ENCODE peak calls at places on chromosomes 5 and 9, in ten cellular contexts. L, Z, O, V, X, W, K, C, G and J are unnamed samples.

GRCh38 chr5:132557425-132557805 is 638 bp downstream of the RAD50 start:
- DNase-seq in X (no peak), W (peak; percentile 40), V (no peak), Z (peak; percentile 54), K (peak; percentile 24), O (peak; percentile 39), G (peak; percentile 77), L (peak; percentile 29), C (peak; percentile 49), J (peak; percentile 23)

GRCh38 chr9:35110327-35110758 is 5.3 kb downstream of the ATOSB start:
- DNase-seq in L (peak; percentile 59), Z (peak; percentile 33), K (no peak), X (no peak), C (peak; percentile 26), O (no peak), V (no peak), G (peak; percentile 86), W (peak; percentile 46), J (no peak)

GRCh38 chr5:134189031-134189430 is 12.3 kb upstream of the SKP1 start:
- DNase-seq in X (no peak), C (peak; percentile 82), G (no peak), K (no peak), O (no peak), Z (no peak), W (no peak), V (no peak), L (no peak), J (no peak)

GRCh38 chr5:1658665-1659064 is 134.9 kb upstream of the LPCAT1 start:
- DNase-seq in V (no peak), X (no peak), K (peak; percentile 3), Z (no peak), L (no peak), G (no peak), W (no peak), O (no peak), C (no peak), J (no peak)

GRCh38 chr5:96113170-96113939 is 151.7 kb upstream of the ELL2 start:
- DNase-seq in Z (peak; percentile 71), G (no peak), K (peak; percentile 54), V (no peak), O (no peak), L (peak; percentile 19), X (no peak), W (no peak), C (peak; percentile 46), J (no peak)

GRCh38 chr5:74633710-74634109 is 6.8 kb downstream of the ENC1 start:
- DNase-seq in K (no peak), V (no peak), O (no peak), X (no peak), L (no peak), Z (no peak), C (no peak), G (no peak), W (no peak), J (no peak)

GRCh38 chr5:80672140-80672736 is 17.5 kb upstream of the DHFR start:
- DNase-seq in W (peak; percentile 74), Z (peak; percentile 85), G (peak; percentile 72), K (peak; percentile 63), L (peak; percentile 39), V (peak; percentile 79), X (peak; percentile 76), C (peak; percentile 75), O (peak; percentile 67), J (no peak)

GRCh38 chr5:146699729-146700430 is 178.7 kb downstream of the PPP2R2B start:
- DNase-seq in K (no peak), G (no peak), O (no peak), L (no peak), X (no peak), V (no peak), W (no peak), C (no peak), Z (no peak), J (no peak)

GRCh38 chr9:75087279-75087823 is 604 bp downstream of the NMRK1 start:
- DNase-seq in K (peak; percentile 38), Z (peak; percentile 76), G (peak; percentile 64), V (no peak), O (peak; percentile 69), W (peak; percentile 43), L (peak; percentile 56), X (no peak), C (peak; percentile 58), J (no peak)
- TF ChIP-seq POLR2A in K (no peak), Z (no peak), G (no peak), V (no peak), O (no peak), W (no peak), L (no peak), X (no peak), C (no peak), J (peak; percentile 37)

GRCh38 chr9:19185191-19185590 is 45.3 kb upstream of the DENND4C start:
- DNase-seq in Z (no peak), C (no peak), K (no peak), V (no peak), G (no peak), O (no peak), L (no peak), X (no peak), W (no peak), J (no peak)

GRCh38 chr9:19181002-19181401 is 49.5 kb upstream of the DENND4C start:
- DNase-seq in G (no peak), V (no peak), X (no peak), W (no peak), O (no peak), K (no peak), L (no peak), Z (no peak), C (no peak), J (no peak)

GRCh38 chr9:19181556-19181955 is 48.9 kb upstream of the DENND4C start:
- DNase-seq in Z (no peak), L (no peak), V (no peak), C (no peak), X (no peak), W (no peak), O (no peak), K (no peak), G (peak; percentile 9), J (no peak)

GRCh38 chr9:19186240-19186639 is 44.3 kb upstream of the DENND4C start:
- DNase-seq in W (no peak), K (no peak), G (no peak), V (no peak), X (no peak), Z (no peak), L (no peak), O (no peak), C (no peak), J (no peak)

DNA sequence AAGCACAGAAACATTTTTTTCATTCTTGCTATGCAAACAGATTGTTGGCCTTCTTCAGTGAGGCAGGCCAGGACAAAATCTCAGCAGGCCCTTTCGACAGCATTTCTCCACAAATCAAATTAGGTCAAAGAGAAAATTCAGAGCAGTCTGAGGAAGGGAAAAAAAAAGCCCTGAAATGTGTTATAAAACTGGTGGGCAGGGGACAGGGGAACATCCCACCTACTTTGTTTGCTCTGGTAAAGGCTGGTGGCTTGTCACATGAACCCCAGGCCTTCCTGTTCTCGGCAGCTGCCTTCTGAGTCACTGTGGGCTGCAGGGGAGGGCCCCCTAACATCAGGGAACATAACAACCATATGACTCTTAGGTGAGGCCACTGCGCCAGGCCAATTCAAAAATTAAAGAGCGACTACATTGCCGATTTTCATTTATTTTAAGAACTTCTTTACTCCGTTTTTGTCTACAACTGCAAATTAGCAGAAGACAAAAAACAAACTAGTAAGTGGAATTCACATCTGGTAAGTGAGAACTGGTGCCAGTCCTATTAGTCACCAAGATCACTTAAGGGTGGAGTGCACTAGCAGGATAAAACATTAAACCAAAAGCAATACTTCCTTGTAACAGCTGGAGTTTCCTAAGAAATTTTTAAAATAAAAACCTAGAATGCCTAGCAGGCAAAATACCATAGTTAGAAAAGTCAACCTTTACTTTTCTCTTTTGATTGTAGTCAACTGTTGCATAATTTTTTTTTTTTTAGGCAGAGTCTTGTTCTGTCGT is 46.2 kb upstream of the DENND4C start:
- DNase-seq in V (peak; percentile 82), C (peak; percentile 72), W (peak; percentile 54), G (peak; percentile 26), Z (peak; percentile 47), L (peak; percentile 70), K (peak; percentile 94), O (peak; percentile 82), X (no peak), J (peak; percentile 38)
- TF ChIP-seq POLR2A in V (no peak), C (no peak), W (no peak), G (peak; percentile 21), Z (no peak), L (no peak), K (peak; percentile 17), O (no peak), X (peak; percentile 5), J (no peak)

GRCh38 chr9:27109621-27110020 is 596 bp downstream of the TEK start:
- DNase-seq in C (no peak), W (no peak), O (no peak), V (no peak), K (no peak), L (no peak), G (no peak), Z (no peak), X (no peak), J (no peak)

GRCh38 chr9:27110181-27110580 is 1.2 kb downstream of the TEK start:
- DNase-seq in K (no peak), C (no peak), O (no peak), G (no peak), X (no peak), L (no peak), V (no peak), W (no peak), Z (no peak), J (no peak)

GRCh38 chr9:27107241-27107640 is 1.8 kb upstream of the TEK start:
- DNase-seq in W (no peak), V (no peak), Z (no peak), L (no peak), X (no peak), G (no peak), K (no peak), O (no peak), C (no peak), J (no peak)

GRCh38 chr9:27112235-27112634 is 3.2 kb downstream of the TEK start:
- DNase-seq in V (no peak), X (no peak), C (no peak), O (no peak), K (no peak), L (no peak), G (no peak), Z (no peak), W (no peak), J (no peak)

DNA sequence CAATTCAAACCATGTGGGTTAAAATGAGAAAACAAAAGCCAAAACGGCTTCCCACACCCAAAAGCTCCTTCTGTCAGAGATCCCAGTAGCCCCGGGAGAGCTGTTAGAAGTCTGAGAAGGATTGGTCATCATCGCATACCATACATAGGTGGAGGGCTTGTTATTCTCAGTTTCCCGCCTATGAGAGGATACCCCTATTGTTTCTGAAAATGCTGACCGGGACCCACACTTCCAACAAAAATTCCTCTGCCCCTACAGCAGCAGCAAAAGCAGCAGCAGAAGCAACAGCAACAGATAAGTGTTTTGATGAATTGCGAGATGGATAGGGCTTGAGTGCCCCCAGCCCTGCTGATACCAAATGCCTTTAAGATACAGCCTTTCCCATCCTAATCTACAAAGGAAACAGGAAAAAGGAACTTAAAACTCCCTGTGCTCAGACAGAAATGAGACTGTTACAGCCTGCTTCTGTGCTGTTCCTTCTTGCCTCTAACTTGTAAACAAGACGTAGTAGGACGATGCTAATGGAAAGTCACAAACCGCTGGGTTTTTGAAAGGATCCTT is at the start of gene TEK:
- DNase-seq in W (no peak), C (no peak), X (no peak), V (no peak), O (no peak), L (no peak), K (no peak), Z (no peak), G (no peak), J (no peak)
- TF ChIP-seq POLR2A in W (no peak), C (no peak), X (no peak), V (no peak), O (no peak), L (no peak), K (no peak), Z (no peak), G (no peak), J (no peak)

GRCh38 chr9:132239999-132240859 is 78.4 kb downstream of the NTNG2 start:
- DNase-seq in C (no peak), G (no peak), K (peak; percentile 18), W (peak; percentile 58), X (no peak), O (no peak), Z (no peak), V (no peak), L (no peak), J (no peak)

GRCh38 chr9:132241483-132241839 is 79.6 kb downstream of the NTNG2 start:
- DNase-seq in K (no peak), V (no peak), O (no peak), G (no peak), Z (no peak), L (no peak), W (no peak), C (no peak), X (no peak), J (no peak)

GRCh38 chr9:132239518-132239917 is 77.7 kb downstream of the NTNG2 start:
- DNase-seq in V (no peak), X (no peak), L (no peak), Z (no peak), O (no peak), C (no peak), K (no peak), W (no peak), G (no peak), J (no peak)

GRCh38 chr9:132241840-132242620 is 80.2 kb downstream of the NTNG2 start:
- DNase-seq in C (peak; percentile 51), K (no peak), Z (no peak), L (no peak), O (peak; percentile 75), V (no peak), X (no peak), W (peak; percentile 54), G (peak; percentile 27), J (no peak)

DNA sequence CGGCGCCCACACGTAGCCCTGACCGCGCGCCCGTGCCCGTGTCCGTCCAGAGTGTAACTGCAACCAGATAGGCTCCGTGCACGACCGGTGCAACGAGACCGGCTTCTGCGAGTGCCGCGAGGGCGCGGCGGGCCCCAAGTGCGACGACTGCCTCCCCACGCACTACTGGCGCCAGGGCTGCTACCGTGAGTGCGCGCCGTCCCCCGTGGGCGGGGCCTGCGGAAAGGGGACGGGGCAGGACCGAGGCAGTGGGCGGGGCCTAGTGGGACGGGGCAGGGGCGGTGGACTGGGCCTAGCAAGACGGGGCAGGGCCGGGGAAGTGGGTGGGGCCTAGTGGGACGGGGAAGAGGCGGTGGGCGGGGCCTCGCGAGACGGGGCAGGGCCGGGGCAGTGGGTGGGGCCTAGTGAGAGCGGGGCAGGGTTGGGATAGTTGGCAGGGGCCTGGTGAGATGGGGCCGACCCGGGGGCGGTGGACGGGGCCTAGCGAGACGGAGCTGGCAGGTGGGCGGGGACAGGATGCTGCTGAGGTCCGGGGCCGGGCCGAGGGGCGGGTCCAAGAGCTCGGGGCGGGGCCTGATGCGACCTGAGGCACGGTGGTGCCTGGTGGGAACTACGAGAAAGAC is 79.1 kb downstream of the NTNG2 start:
- DNase-seq in V (peak; percentile 94), X (peak; percentile 87), W (peak; percentile 99), L (peak; percentile 88), O (peak; percentile 100), K (peak; percentile 94), G (peak; percentile 92), C (peak; percentile 99), Z (peak; percentile 92), J (peak; percentile 96)
- TF ChIP-seq POLR2A in V (no peak), X (no peak), W (no peak), L (no peak), O (peak; percentile 21), K (no peak), G (no peak), C (no peak), Z (peak; percentile 41), J (no peak)